ENCODE peak calls at places on chromosomes 6 and 20, in eight cellular contexts. One of them, this sample, is unnamed.
A peak's percentile ranks its signal among the peaks of the same experiment; 100 is the strongest.

GRCh38 chr6:125197795-125198269 is 44.3 kb downstream of the TPD52L1 start:
- DNase-seq in Right ventricle myocardium superior: peak; percentile 67
- DNase-seq in Peyer's patch: peak; percentile 83
- DNase-seq in Daoy: peak; percentile 24
- DNase-seq in stromal cell of bone marrow: peak; percentile 93
- DNase-seq in testis: peak; percentile 81
- DNase-seq in upper lobe of left lung: peak; percentile 86
- DNase-seq in Panc1: no peak
- DNase-seq in this sample: peak; percentile 95

GRCh38 chr6:19812512-19813119 is 24.6 kb upstream of the ID4 start:
- DNase-seq in Right ventricle myocardium superior: no peak
- DNase-seq in Peyer's patch: no peak
- DNase-seq in Daoy: peak; percentile 26
- DNase-seq in stromal cell of bone marrow: peak; percentile 36
- DNase-seq in testis: no peak
- DNase-seq in upper lobe of left lung: no peak
- DNase-seq in Panc1: no peak
- DNase-seq in this sample: no peak

GRCh38 chr6:110723017-110723416 is 92.3 kb downstream of the CDK19 start:
- DNase-seq in Right ventricle myocardium superior: no peak
- DNase-seq in Peyer's patch: no peak
- DNase-seq in Daoy: no peak
- DNase-seq in stromal cell of bone marrow: no peak
- DNase-seq in testis: no peak
- DNase-seq in upper lobe of left lung: no peak
- DNase-seq in Panc1: no peak
- DNase-seq in this sample: no peak

GRCh38 chr20:56171087-56172012 is 77.2 kb upstream of the MC3R start:
- DNase-seq in Right ventricle myocardium superior: no peak
- DNase-seq in Peyer's patch: no peak
- DNase-seq in Daoy: no peak
- DNase-seq in stromal cell of bone marrow: no peak
- DNase-seq in testis: peak; percentile 54
- DNase-seq in upper lobe of left lung: no peak
- DNase-seq in Panc1: no peak
- DNase-seq in this sample: no peak

GRCh38 chr20:3826420-3826819 is 6.1 kb downstream of the AP5S1 start:
- DNase-seq in Right ventricle myocardium superior: no peak
- DNase-seq in Peyer's patch: no peak
- DNase-seq in Daoy: no peak
- DNase-seq in stromal cell of bone marrow: no peak
- DNase-seq in testis: no peak
- DNase-seq in upper lobe of left lung: no peak
- DNase-seq in Panc1: no peak
- DNase-seq in this sample: no peak

GRCh38 chr6:4017847-4018193 is 61.1 kb downstream of the FAM217A start:
- DNase-seq in Right ventricle myocardium superior: no peak
- DNase-seq in Peyer's patch: no peak
- DNase-seq in Daoy: peak; percentile 39
- DNase-seq in stromal cell of bone marrow: no peak
- DNase-seq in testis: no peak
- DNase-seq in upper lobe of left lung: no peak
- DNase-seq in Panc1: no peak
- DNase-seq in this sample: no peak

GRCh38 chr6:117992856-117993255 is 85.8 kb downstream of the SLC35F1 start:
- DNase-seq in Right ventricle myocardium superior: no peak
- DNase-seq in Peyer's patch: no peak
- DNase-seq in Daoy: no peak
- DNase-seq in stromal cell of bone marrow: no peak
- DNase-seq in testis: no peak
- DNase-seq in upper lobe of left lung: no peak
- DNase-seq in Panc1: no peak
- DNase-seq in this sample: no peak

GRCh38 chr20:16978497-16978896 is 230.3 kb downstream of the OTOR start:
- DNase-seq in Right ventricle myocardium superior: no peak
- DNase-seq in Peyer's patch: no peak
- DNase-seq in Daoy: no peak
- DNase-seq in stromal cell of bone marrow: no peak
- DNase-seq in testis: no peak
- DNase-seq in upper lobe of left lung: no peak
- DNase-seq in Panc1: no peak
- DNase-seq in this sample: no peak

GRCh38 chr6:21955196-21955595 is 341.6 kb downstream of the PRL start:
- DNase-seq in Right ventricle myocardium superior: no peak
- DNase-seq in Peyer's patch: no peak
- DNase-seq in Daoy: no peak
- DNase-seq in stromal cell of bone marrow: no peak
- DNase-seq in testis: no peak
- DNase-seq in upper lobe of left lung: no peak
- DNase-seq in Panc1: no peak
- DNase-seq in this sample: no peak

GRCh38 chr6:129844118-129844891 is 16.8 kb downstream of the TMEM244 start:
- DNase-seq in Right ventricle myocardium superior: no peak
- DNase-seq in Peyer's patch: no peak
- DNase-seq in Daoy: peak; percentile 72
- DNase-seq in stromal cell of bone marrow: no peak
- DNase-seq in testis: no peak
- DNase-seq in upper lobe of left lung: no peak
- DNase-seq in Panc1: no peak
- DNase-seq in this sample: peak; percentile 21

GRCh38 chr6:84500726-84501125 is 263.7 kb downstream of the TBX18 start:
- DNase-seq in Right ventricle myocardium superior: no peak
- DNase-seq in Peyer's patch: no peak
- DNase-seq in Daoy: no peak
- DNase-seq in stromal cell of bone marrow: no peak
- DNase-seq in testis: no peak
- DNase-seq in upper lobe of left lung: no peak
- DNase-seq in Panc1: no peak
- DNase-seq in this sample: no peak

GRCh38 chr6:53144802-53145201 is 3.8 kb downstream of the GCM1 start:
- DNase-seq in Right ventricle myocardium superior: no peak
- DNase-seq in Peyer's patch: no peak
- DNase-seq in Daoy: no peak
- DNase-seq in stromal cell of bone marrow: no peak
- DNase-seq in testis: no peak
- DNase-seq in upper lobe of left lung: no peak
- DNase-seq in Panc1: no peak
- DNase-seq in this sample: no peak

GRCh38 chr20:17613328-17614175 is 43.7 kb downstream of the DSTN start:
- DNase-seq in Right ventricle myocardium superior: no peak
- DNase-seq in Peyer's patch: peak; percentile 47
- DNase-seq in Daoy: no peak
- DNase-seq in stromal cell of bone marrow: no peak
- DNase-seq in testis: no peak
- DNase-seq in upper lobe of left lung: no peak
- DNase-seq in Panc1: no peak
- DNase-seq in this sample: no peak

GRCh38 chr20:58868795-58869194 is 16.3 kb downstream of the GNAS start:
- DNase-seq in Right ventricle myocardium superior: no peak
- DNase-seq in Peyer's patch: no peak
- DNase-seq in Daoy: no peak
- DNase-seq in stromal cell of bone marrow: no peak
- DNase-seq in testis: peak; percentile 55
- DNase-seq in upper lobe of left lung: no peak
- DNase-seq in Panc1: no peak
- DNase-seq in this sample: no peak

GRCh38 chr20:9629821-9630220 is 115.4 kb downstream of the LAMP5 start:
- DNase-seq in Right ventricle myocardium superior: no peak
- DNase-seq in Peyer's patch: no peak
- DNase-seq in Daoy: no peak
- DNase-seq in stromal cell of bone marrow: no peak
- DNase-seq in testis: no peak
- DNase-seq in upper lobe of left lung: no peak
- DNase-seq in Panc1: no peak
- DNase-seq in this sample: no peak

GRCh38 chr6:135210632-135211305 is 29.7 kb downstream of the MYB start:
- DNase-seq in Right ventricle myocardium superior: no peak
- DNase-seq in Peyer's patch: no peak
- DNase-seq in Daoy: no peak
- DNase-seq in stromal cell of bone marrow: no peak
- DNase-seq in testis: no peak
- DNase-seq in upper lobe of left lung: no peak
- DNase-seq in Panc1: no peak
- DNase-seq in this sample: no peak

GRCh38 chr20:62210496-62210855 is 9.6 kb downstream of the HRH3 start:
- DNase-seq in Right ventricle myocardium superior: no peak
- DNase-seq in Peyer's patch: no peak
- DNase-seq in Daoy: no peak
- DNase-seq in stromal cell of bone marrow: no peak
- DNase-seq in testis: no peak
- DNase-seq in upper lobe of left lung: no peak
- DNase-seq in Panc1: no peak
- DNase-seq in this sample: no peak

GRCh38 chr6:107070686-107071085 is 42.7 kb downstream of the MTRES1 start:
- DNase-seq in Right ventricle myocardium superior: no peak
- DNase-seq in Peyer's patch: no peak
- DNase-seq in Daoy: no peak
- DNase-seq in stromal cell of bone marrow: no peak
- DNase-seq in testis: no peak
- DNase-seq in upper lobe of left lung: no peak
- DNase-seq in Panc1: no peak
- DNase-seq in this sample: no peak

GRCh38 chr6:127690092-127690491 is 113.1 kb downstream of the C6orf58 start:
- DNase-seq in Right ventricle myocardium superior: no peak
- DNase-seq in Peyer's patch: no peak
- DNase-seq in Daoy: peak; percentile 2
- DNase-seq in stromal cell of bone marrow: peak; percentile 3
- DNase-seq in testis: no peak
- DNase-seq in upper lobe of left lung: no peak
- DNase-seq in Panc1: no peak
- DNase-seq in this sample: no peak

GRCh38 chr6:132456700-132457143 is 55.4 kb upstream of the MOXD1 start:
- DNase-seq in Right ventricle myocardium superior: peak; percentile 66
- DNase-seq in Peyer's patch: peak; percentile 56
- DNase-seq in Daoy: no peak
- DNase-seq in stromal cell of bone marrow: no peak
- DNase-seq in testis: no peak
- DNase-seq in upper lobe of left lung: peak; percentile 44
- DNase-seq in Panc1: no peak
- DNase-seq in this sample: no peak

GRCh38 chr6:32095338-32096086 is 13.6 kb downstream of the TNXB start:
- DNase-seq in Right ventricle myocardium superior: no peak
- DNase-seq in Peyer's patch: no peak
- DNase-seq in Daoy: no peak
- DNase-seq in stromal cell of bone marrow: no peak
- DNase-seq in testis: no peak
- DNase-seq in upper lobe of left lung: no peak
- DNase-seq in Panc1: no peak
- DNase-seq in this sample: no peak

GRCh38 chr20:52060794-52061714 is 130.5 kb downstream of the ZFP64 start:
- DNase-seq in Right ventricle myocardium superior: no peak
- DNase-seq in Peyer's patch: no peak
- DNase-seq in Daoy: peak; percentile 41
- DNase-seq in stromal cell of bone marrow: no peak
- DNase-seq in testis: peak; percentile 40
- DNase-seq in upper lobe of left lung: no peak
- DNase-seq in Panc1: peak; percentile 28
- DNase-seq in this sample: no peak

GRCh38 chr6:5638666-5639065 is 368.1 kb downstream of the NRN1 start:
- DNase-seq in Right ventricle myocardium superior: peak; percentile 76
- DNase-seq in Peyer's patch: no peak
- DNase-seq in Daoy: no peak
- DNase-seq in stromal cell of bone marrow: no peak
- DNase-seq in testis: no peak
- DNase-seq in upper lobe of left lung: no peak
- DNase-seq in Panc1: no peak
- DNase-seq in this sample: no peak

GRCh38 chr6:14757414-14757813 is 488.5 kb upstream of the JARID2 start:
- DNase-seq in Right ventricle myocardium superior: no peak
- DNase-seq in Peyer's patch: no peak
- DNase-seq in Daoy: no peak
- DNase-seq in stromal cell of bone marrow: no peak
- DNase-seq in testis: no peak
- DNase-seq in upper lobe of left lung: no peak
- DNase-seq in Panc1: no peak
- DNase-seq in this sample: no peak

GRCh38 chr6:25670793-25671513 is 18.9 kb downstream of the SCGN start:
- DNase-seq in Right ventricle myocardium superior: no peak
- DNase-seq in Peyer's patch: no peak
- DNase-seq in Daoy: peak; percentile 40
- DNase-seq in stromal cell of bone marrow: no peak
- DNase-seq in testis: no peak
- DNase-seq in upper lobe of left lung: no peak
- DNase-seq in Panc1: no peak
- DNase-seq in this sample: no peak

GRCh38 chr6:28489366-28490190 is 26.0 kb downstream of the GPX6 start:
- DNase-seq in Right ventricle myocardium superior: no peak
- DNase-seq in Peyer's patch: peak; percentile 62
- DNase-seq in Daoy: peak; percentile 89
- DNase-seq in stromal cell of bone marrow: peak; percentile 39
- DNase-seq in testis: peak; percentile 82
- DNase-seq in upper lobe of left lung: peak; percentile 82
- DNase-seq in Panc1: peak; percentile 69
- DNase-seq in this sample: peak; percentile 65

GRCh38 chr20:5168582-5169396 is 42.0 kb downstream of the CDS2 start:
- DNase-seq in Right ventricle myocardium superior: no peak
- DNase-seq in Peyer's patch: no peak
- DNase-seq in Daoy: peak; percentile 66
- DNase-seq in stromal cell of bone marrow: no peak
- DNase-seq in testis: no peak
- DNase-seq in upper lobe of left lung: peak; percentile 69
- DNase-seq in Panc1: no peak
- DNase-seq in this sample: peak; percentile 40

GRCh38 chr6:114121913-114122662 is 151.1 kb upstream of the HDAC2 start:
- DNase-seq in Right ventricle myocardium superior: no peak
- DNase-seq in Peyer's patch: no peak
- DNase-seq in Daoy: no peak
- DNase-seq in stromal cell of bone marrow: no peak
- DNase-seq in testis: no peak
- DNase-seq in upper lobe of left lung: no peak
- DNase-seq in Panc1: no peak
- DNase-seq in this sample: no peak

GRCh38 chr6:17666646-17667045 is 40.1 kb downstream of the NUP153 start:
- DNase-seq in Right ventricle myocardium superior: no peak
- DNase-seq in Peyer's patch: no peak
- DNase-seq in Daoy: no peak
- DNase-seq in stromal cell of bone marrow: no peak
- DNase-seq in testis: no peak
- DNase-seq in upper lobe of left lung: no peak
- DNase-seq in Panc1: no peak
- DNase-seq in this sample: no peak

GRCh38 chr6:156780117-156780641 is 3.0 kb downstream of the ARID1B start:
- DNase-seq in Right ventricle myocardium superior: no peak
- DNase-seq in Peyer's patch: peak; percentile 86
- DNase-seq in Daoy: peak; percentile 90
- DNase-seq in stromal cell of bone marrow: peak; percentile 87
- DNase-seq in testis: peak; percentile 82
- DNase-seq in upper lobe of left lung: peak; percentile 88
- DNase-seq in Panc1: peak; percentile 77
- DNase-seq in this sample: peak; percentile 83

GRCh38 chr6:170167657-170168159 is 123.2 kb downstream of the DLL1 start:
- DNase-seq in Right ventricle myocardium superior: peak; percentile 40
- DNase-seq in Peyer's patch: no peak
- DNase-seq in Daoy: no peak
- DNase-seq in stromal cell of bone marrow: no peak
- DNase-seq in testis: peak; percentile 7
- DNase-seq in upper lobe of left lung: peak; percentile 20
- DNase-seq in Panc1: no peak
- DNase-seq in this sample: no peak

GRCh38 chr20:63312268-63312667 is 19.3 kb downstream of the COL20A1 start:
- DNase-seq in Right ventricle myocardium superior: no peak
- DNase-seq in Peyer's patch: no peak
- DNase-seq in Daoy: no peak
- DNase-seq in stromal cell of bone marrow: no peak
- DNase-seq in testis: no peak
- DNase-seq in upper lobe of left lung: no peak
- DNase-seq in Panc1: no peak
- DNase-seq in this sample: no peak

GRCh38 chr6:19892250-19892649 is 55.1 kb downstream of the ID4 start:
- DNase-seq in Right ventricle myocardium superior: no peak
- DNase-seq in Peyer's patch: no peak
- DNase-seq in Daoy: peak; percentile 74
- DNase-seq in stromal cell of bone marrow: no peak
- DNase-seq in testis: peak; percentile 21
- DNase-seq in upper lobe of left lung: peak; percentile 53
- DNase-seq in Panc1: no peak
- DNase-seq in this sample: no peak

GRCh38 chr6:170447561-170447930 is 105.6 kb downstream of the PSMB1 start:
- DNase-seq in Right ventricle myocardium superior: no peak
- DNase-seq in Peyer's patch: no peak
- DNase-seq in Daoy: no peak
- DNase-seq in stromal cell of bone marrow: no peak
- DNase-seq in testis: peak; percentile 4
- DNase-seq in upper lobe of left lung: no peak
- DNase-seq in Panc1: no peak
- DNase-seq in this sample: no peak